ENCODE peak calls at places on chromosomes 1 and 21, in four cellular contexts. E is A549, H is GM12878, U is HepG2. N is an unnamed sample.
A peak's percentile ranks its signal among the peaks of the same experiment; 100 is the strongest.

GRCh38 chr1:23619299-23620188 is 60.2 kb upstream of the ID3 start:
- DNase-seq in H (no peak), U (no peak), E (no peak), N (peak; percentile 92)

GRCh38 chr1:42003433-42003832 is 84.7 kb upstream of the HIVEP3 start:
- DNase-seq in E (no peak), U (no peak), H (no peak), N (no peak)

GRCh38 chr1:9770276-9770675 is 53.5 kb downstream of the CLSTN1 start:
- DNase-seq in E (peak; percentile 33), H (no peak), U (no peak), N (no peak)

GRCh38 chr1:8540266-8540926 is 222.5 kb downstream of the SLC45A1 start:
- DNase-seq in U (no peak), E (no peak), H (no peak), N (no peak)

GRCh38 chr1:230422221-230422981 is 3.7 kb downstream of the PGBD5 start:
- DNase-seq in E (no peak), U (no peak), H (no peak), N (no peak)

GRCh38 chr1:160163612-160164011 is 12.2 kb downstream of the ATP1A4 start:
- DNase-seq in U (peak; percentile 56), E (peak; percentile 35), H (no peak), N (no peak)

GRCh38 chr1:117735045-117735992 is 129.5 kb downstream of the TENT5C start:
- DNase-seq in U (peak; percentile 10), H (peak; percentile 9), E (peak; percentile 8), N (peak; percentile 72)

GRCh38 chr1:207923561-207923960 is 12.6 kb upstream of the CD34 start:
- DNase-seq in E (no peak), U (no peak), H (no peak), N (peak; percentile 48)

GRCh38 chr1:234963904-234964702 is 164.5 kb downstream of the TOMM20 start:
- DNase-seq in H (no peak), U (peak; percentile 77), E (peak; percentile 84), N (no peak)

GRCh38 chr1:30318413-30318812 is 405.0 kb downstream of the MATN1 start:
- DNase-seq in H (no peak), U (no peak), E (no peak), N (peak; percentile 50)

GRCh38 chr1:77671836-77672235 is 10.6 kb downstream of the ZZZ3 start:
- DNase-seq in H (no peak), U (no peak), E (no peak), N (no peak)

GRCh38 chr21:33115586-33116541 is 45.9 kb downstream of the OLIG1 start:
- DNase-seq in H (no peak), U (no peak), E (no peak), N (no peak)

GRCh38 chr1:172144445-172145060 is 275.9 kb upstream of the C1orf105 start:
- DNase-seq in E (no peak), U (no peak), H (no peak), N (no peak)

GRCh38 chr1:192104852-192105251 is 53.4 kb upstream of the RGS18 start:
- DNase-seq in U (no peak), E (no peak), H (no peak), N (no peak)
- TF ChIP-seq JUNB in U (no peak), E (no peak), H (no peak), N (no peak)

GRCh38 chr1:25571522-25571970 is 28.1 kb downstream of the LDLRAP1 start:
- DNase-seq in U (no peak), H (no peak), E (no peak), N (no peak)

GRCh38 chr1:25573961-25574360 is 30.6 kb downstream of the LDLRAP1 start:
- DNase-seq in E (no peak), H (no peak), U (no peak), N (no peak)

GRCh38 chr1:25572107-25572506 is 28.7 kb downstream of the LDLRAP1 start:
- DNase-seq in U (no peak), H (no peak), E (no peak), N (no peak)

GRCh38 chr1:25573591-25573930 is 30.2 kb downstream of the LDLRAP1 start:
- DNase-seq in E (peak; percentile 23), U (peak; percentile 34), H (no peak), N (no peak)

GRCh38 chr1:25572708-25573590 is 29.5 kb downstream of the LDLRAP1 start:
- DNase-seq in U (no peak), E (peak; percentile 40), H (no peak), N (peak; percentile 78)
- TF ChIP-seq BHLHE40 in U (no peak), E (no peak), H (no peak), N (no peak)

GRCh38 chr1:167292216-167292615 is 71.5 kb downstream of the POU2F1 start:
- DNase-seq in U (no peak), E (no peak), H (no peak), N (no peak)

GRCh38 chr1:167291539-167292195 is 71.0 kb downstream of the POU2F1 start:
- DNase-seq in U (no peak), H (no peak), E (no peak), N (no peak)

GRCh38 chr1:167297222-167298214 is 76.8 kb downstream of the POU2F1 start:
- DNase-seq in U (peak; percentile 91), H (no peak), E (peak; percentile 33), N (no peak)

GRCh38 chr1:167293057-167293456 is 72.4 kb downstream of the POU2F1 start:
- DNase-seq in E (no peak), H (no peak), U (no peak), N (no peak)

GRCh38 chr1:167294528-167294927 is 73.8 kb downstream of the POU2F1 start:
- DNase-seq in U (no peak), E (no peak), H (no peak), N (no peak)
- TF ChIP-seq JUNB in U (no peak), E (no peak), H (no peak), N (no peak)

GRCh38 chr21:29801122-29801521 is 138.7 kb downstream of the GRIK1 start:
- DNase-seq in U (no peak), E (no peak), H (no peak), N (no peak)

GRCh38 chr21:29793712-29794111 is 146.1 kb downstream of the GRIK1 start:
- DNase-seq in U (no peak), H (no peak), E (no peak), N (no peak)

GRCh38 chr21:29798840-29799239 is 141.0 kb downstream of the GRIK1 start:
- DNase-seq in E (no peak), H (no peak), U (no peak), N (no peak)

GRCh38 chr21:29800051-29800450 is 139.7 kb downstream of the GRIK1 start:
- DNase-seq in U (no peak), E (no peak), H (no peak), N (no peak)

GRCh38 chr21:29797155-29797554 is 142.6 kb downstream of the GRIK1 start:
- DNase-seq in U (no peak), E (no peak), H (no peak), N (no peak)
- TF ChIP-seq BHLHE40 in U (no peak), E (no peak), H (no peak), N (no peak)

GRCh38 chr21:42237577-42237976 is 18.6 kb downstream of the ABCG1 start:
- DNase-seq in U (no peak), H (no peak), E (no peak), N (no peak)
- TF ChIP-seq JUNB in U (no peak), H (no peak), E (no peak), N (no peak)

DNA sequence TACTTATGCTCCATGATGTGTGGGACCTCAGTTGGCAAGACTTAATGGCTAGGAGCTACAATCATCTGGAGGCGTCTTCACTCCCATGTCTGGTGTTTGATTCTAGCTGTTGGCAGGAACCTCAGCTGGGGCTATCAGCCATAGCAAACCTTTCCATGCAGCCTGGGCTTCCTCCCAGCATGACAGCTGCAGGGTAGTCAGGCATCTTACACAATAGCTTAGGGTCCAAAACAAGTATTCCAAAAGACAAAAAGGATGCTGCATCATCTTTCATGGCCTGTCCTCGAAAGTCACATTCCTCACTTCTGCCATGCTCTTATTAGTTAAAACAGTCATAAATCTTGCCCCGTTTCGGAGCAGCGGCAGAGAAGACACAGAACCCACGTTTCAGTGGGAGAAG is 90.9 kb downstream of the LRRC8C start:
- DNase-seq in U (no peak), E (no peak), H (no peak), N (no peak)
- TF ChIP-seq BHLHE40 in U (no peak), E (no peak), H (no peak), N (no peak)

DNA sequence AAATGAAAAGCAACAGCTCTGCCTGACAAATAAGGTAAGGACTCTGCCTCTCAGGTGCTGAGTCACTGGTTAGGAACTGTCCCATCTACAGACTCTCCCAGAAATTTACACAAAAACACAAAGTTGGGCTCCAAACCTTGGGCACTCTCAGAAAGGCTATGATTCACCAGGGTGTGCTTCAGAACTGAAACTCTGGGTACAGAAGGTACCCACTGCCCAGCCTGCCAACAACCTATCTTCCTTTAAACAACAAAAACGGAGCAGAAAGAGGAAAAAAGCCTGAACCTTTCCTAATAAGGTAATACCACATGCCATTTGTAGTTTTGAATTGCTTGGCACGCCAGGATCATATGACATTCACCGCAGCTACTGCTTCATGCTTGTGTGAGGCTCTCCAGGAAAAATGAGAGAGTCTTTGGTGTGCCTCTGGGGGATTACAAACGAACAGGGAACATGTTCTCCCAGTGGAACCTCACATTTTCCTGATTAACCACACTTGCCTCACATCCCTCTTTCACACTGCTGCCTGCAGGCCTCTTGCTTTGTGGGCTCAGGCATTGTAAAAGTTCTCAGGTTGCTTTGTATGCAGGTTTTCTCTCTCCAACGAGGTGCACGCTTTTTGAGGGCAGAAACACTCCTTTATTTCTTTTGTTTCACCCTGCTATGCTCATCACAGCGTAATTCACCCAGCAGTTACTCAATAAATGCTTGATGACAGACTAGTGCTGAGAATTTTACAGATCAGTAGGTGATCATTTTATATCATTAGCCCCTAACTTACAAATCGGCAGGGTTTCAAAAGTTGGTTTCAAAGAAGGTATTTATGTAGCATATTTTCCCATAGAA is 65.1 kb downstream of the GADD45A start:
- DNase-seq in H (no peak), E (peak; percentile 65), U (no peak), N (peak; percentile 44)
- TF ChIP-seq JUNB in H (no peak), E (peak; percentile 12), U (no peak), N (no peak)

GRCh38 chr1:46036894-46037596 is 95.4 kb downstream of the PIK3R3 start:
- DNase-seq in U (peak; percentile 55), H (peak; percentile 53), E (peak; percentile 71), N (peak; percentile 92)
- TF ChIP-seq BHLHE40 in U (no peak), H (no peak), E (no peak), N (peak; percentile 52)

N was measured in K562.